ENCODE peak calls at places on chromosomes 13 and 19, in ten cellular contexts. G, R, X, H, E, M, P, N, S and Q are unnamed samples.

GRCh38 chr13:80348750-80349149 is 7.8 kb upstream of the SPRY2 start:
- DNase-seq in G (no peak), R (no peak), X (no peak), H (no peak), E (no peak), M (no peak), P (no peak), N (no peak), S (no peak), Q (no peak)

GRCh38 chr19:58212336-58213074 is 16.2 kb upstream of the ZNF544 start:
- DNase-seq in G (no peak), R (no peak), X (no peak), H (no peak), E (no peak), M (no peak), P (no peak), N (no peak), S (no peak), Q (no peak)

GRCh38 chr13:100403675-100404074 is 184.9 kb downstream of the GGACT start:
- DNase-seq in G (no peak), R (no peak), X (no peak), H (no peak), E (no peak), M (no peak), P (no peak), N (no peak), S (no peak), Q (no peak)

GRCh38 chr19:7856679-7857663 is 17.2 kb downstream of the PRR36 start:
- DNase-seq in G (no peak), R (no peak), X (no peak), H (no peak), E (no peak), M (no peak), P (no peak), N (no peak), S (no peak), Q (no peak)

GRCh38 chr13:38758278-38758677 is 71.4 kb downstream of the FREM2 start:
- DNase-seq in G (no peak), R (no peak), X (no peak), H (no peak), E (no peak), M (no peak), P (no peak), N (no peak), S (no peak), Q (no peak)

GRCh38 chr13:50224534-50224933 is 209.3 kb downstream of the KCNRG start:
- DNase-seq in G (no peak), R (peak), X (peak), H (peak), E (no peak), M (no peak), P (no peak), N (no peak), S (no peak), Q (no peak)

GRCh38 chr13:76711515-76712182 is 174.6 kb downstream of the KCTD12 start:
- DNase-seq in G (no peak), R (peak), X (peak), H (peak), E (peak), M (peak), P (no peak), N (peak), S (peak), Q (no peak)

GRCh38 chr13:33606692-33607091 is 211.3 kb upstream of the RFC3 start:
- DNase-seq in G (no peak), R (peak), X (no peak), H (no peak), E (no peak), M (no peak), P (no peak), N (no peak), S (no peak), Q (no peak)

GRCh38 chr19:55472463-55472862 is 4.0 kb upstream of the ZNF628 start:
- DNase-seq in G (no peak), R (peak), X (peak), H (peak), E (no peak), M (no peak), P (no peak), N (no peak), S (no peak), Q (no peak)

GRCh38 chr13:111329641-111330040 is 9.2 kb downstream of the TEX29 start:
- DNase-seq in G (no peak), R (no peak), X (no peak), H (no peak), E (no peak), M (no peak), P (no peak), N (no peak), S (no peak), Q (no peak)

GRCh38 chr19:4911314-4911713 is 2.0 kb downstream of the UHRF1 start:
- DNase-seq in G (no peak), R (peak), X (peak), H (peak), E (no peak), M (no peak), P (no peak), N (no peak), S (no peak), Q (no peak)

GRCh38 chr13:33349314-33349995 is 63.9 kb upstream of the STARD13 start:
- DNase-seq in G (no peak), R (peak), X (no peak), H (peak), E (peak), M (no peak), P (no peak), N (no peak), S (peak), Q (no peak)

GRCh38 chr13:107907065-107907464 is 308.3 kb downstream of the LIG4 start:
- DNase-seq in G (no peak), R (no peak), X (no peak), H (no peak), E (no peak), M (no peak), P (no peak), N (no peak), S (no peak), Q (no peak)

GRCh38 chr13:67841071-67841470 is 610.9 kb upstream of the PCDH9 start:
- DNase-seq in G (no peak), R (no peak), X (no peak), H (no peak), E (no peak), M (no peak), P (no peak), N (no peak), S (no peak), Q (no peak)

GRCh38 chr19:33022472-33023116 is 42.1 kb downstream of the RHPN2 start:
- DNase-seq in G (no peak), R (no peak), X (no peak), H (no peak), E (no peak), M (no peak), P (no peak), N (no peak), S (no peak), Q (no peak)

GRCh38 chr13:66427330-66427990 is 802.7 kb downstream of the PCDH9 start:
- DNase-seq in G (no peak), R (no peak), X (no peak), H (no peak), E (no peak), M (no peak), P (no peak), N (no peak), S (no peak), Q (no peak)

GRCh38 chr13:100515410-100515800 is 73.2 kb downstream of the GGACT start:
- DNase-seq in G (no peak), R (no peak), X (no peak), H (no peak), E (no peak), M (no peak), P (no peak), N (no peak), S (no peak), Q (no peak)

GRCh38 chr13:98482476-98483444 is 94.1 kb downstream of the STK24 start:
- DNase-seq in G (no peak), R (peak), X (peak), H (no peak), E (peak), M (peak), P (peak), N (no peak), S (peak), Q (no peak)

GRCh38 chr13:60454425-60454824 is 57.4 kb downstream of the TDRD3 start:
- DNase-seq in G (no peak), R (no peak), X (no peak), H (no peak), E (no peak), M (no peak), P (no peak), N (no peak), S (no peak), Q (no peak)

GRCh38 chr19:19405919-19406877 is 723 bp downstream of the GATAD2A start:
- DNase-seq in G (no peak), R (peak), X (peak), H (peak), E (peak), M (no peak), P (peak), N (no peak), S (peak), Q (no peak)

GRCh38 chr13:24539500-24540165 is 27.1 kb upstream of the PARP4 start:
- DNase-seq in G (no peak), R (no peak), X (no peak), H (no peak), E (no peak), M (no peak), P (no peak), N (no peak), S (no peak), Q (peak)

GRCh38 chr13:73625562-73626339 is 508.5 kb downstream of the KLF12 start:
- DNase-seq in G (no peak), R (no peak), X (no peak), H (no peak), E (no peak), M (no peak), P (no peak), N (no peak), S (no peak), Q (no peak)

GRCh38 chr13:50550151-50550550 is 293.3 kb downstream of the DLEU7 start:
- DNase-seq in G (no peak), R (no peak), X (no peak), H (no peak), E (no peak), M (no peak), P (no peak), N (no peak), S (no peak), Q (no peak)

GRCh38 chr13:100848304-100848703 is 173.7 kb upstream of the TMTC4 start:
- DNase-seq in G (no peak), R (no peak), X (no peak), H (no peak), E (no peak), M (no peak), P (no peak), N (no peak), S (no peak), Q (no peak)

GRCh38 chr19:16367269-16367683 is 42.6 kb downstream of the KLF2 start:
- DNase-seq in G (no peak), R (no peak), X (no peak), H (no peak), E (no peak), M (no peak), P (peak), N (no peak), S (no peak), Q (no peak)

GRCh38 chr19:34094960-34095359 is 77.3 kb upstream of the LSM14A start:
- DNase-seq in G (no peak), R (no peak), X (no peak), H (no peak), E (no peak), M (no peak), P (no peak), N (no peak), S (no peak), Q (no peak)

DNA sequence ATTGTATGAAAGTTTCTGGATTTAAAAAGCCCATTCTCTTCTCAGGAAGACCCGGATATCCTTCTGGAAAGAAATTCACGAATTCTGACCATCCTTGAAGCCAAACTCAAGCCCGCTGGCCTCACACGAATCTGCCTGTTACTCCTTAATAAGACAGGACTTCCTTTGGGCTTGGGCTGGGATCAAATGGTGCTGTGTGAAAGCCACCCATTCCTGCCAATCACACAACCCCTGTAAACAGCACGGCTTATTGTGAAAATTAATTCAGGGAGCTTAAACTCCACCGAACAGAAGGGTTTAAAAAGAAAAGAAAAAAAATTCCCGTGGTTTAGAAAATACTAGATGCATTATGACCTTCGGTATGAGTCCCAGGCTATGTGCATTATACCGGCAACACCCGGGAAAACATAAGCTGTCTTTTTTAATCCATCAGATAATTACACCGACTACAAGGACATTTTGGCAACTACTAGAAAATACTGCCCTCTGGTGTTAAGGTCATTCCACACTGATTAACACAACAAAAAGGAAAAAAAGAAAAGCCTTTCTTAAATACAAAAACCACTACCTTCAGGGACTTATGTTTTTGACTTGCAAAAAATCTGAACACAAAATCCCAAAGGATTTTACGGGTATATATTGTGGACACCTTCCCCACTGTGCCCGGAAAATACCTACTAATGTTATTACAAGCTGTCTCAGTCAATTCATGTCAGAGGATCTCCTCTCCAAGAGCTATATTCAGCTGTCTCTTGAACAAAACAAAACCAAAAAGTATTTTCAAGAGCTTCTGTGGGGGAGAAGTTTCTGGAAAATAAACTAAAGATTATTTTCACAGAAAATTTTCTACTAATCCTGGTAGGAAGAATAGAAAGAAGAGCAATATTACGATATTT is 76.0 kb upstream of the LSM14A start:
- DNase-seq in G (peak), R (peak), X (peak), H (peak), E (no peak), M (no peak), P (no peak), N (no peak), S (no peak), Q (no peak)
- TF ChIP-seq CTCF in G (peak), R (peak), X (peak), H (peak), E (peak), M (no peak), P (peak), N (peak), S (peak), Q (peak)

DNA sequence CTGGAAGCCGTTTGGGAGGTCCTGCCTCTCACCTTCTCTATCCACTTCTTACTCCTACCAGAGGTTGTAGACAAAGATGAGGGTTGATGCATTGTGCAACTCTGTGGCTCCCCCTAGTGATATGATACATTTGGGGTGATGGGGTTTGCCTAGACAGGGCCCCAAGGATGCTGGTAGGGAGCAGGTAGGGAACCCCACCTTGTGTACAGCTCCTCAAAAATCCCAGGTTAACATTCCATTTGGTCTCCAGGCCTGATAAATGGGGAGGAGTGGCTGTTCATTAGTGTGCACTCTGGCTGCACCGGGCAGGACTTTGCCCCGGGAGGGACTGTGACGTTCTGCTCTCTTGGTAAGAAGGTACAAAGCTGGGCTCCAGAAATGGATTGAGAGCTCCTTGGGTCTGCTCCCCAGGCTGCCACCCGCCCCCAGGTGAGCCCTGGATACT is 19.2 kb downstream of the SIGLEC8 start:
- DNase-seq in G (no peak), R (peak), X (peak), H (peak), E (no peak), M (no peak), P (no peak), N (no peak), S (no peak), Q (no peak)
- TF ChIP-seq CTCF in G (peak), R (peak), X (peak), H (peak), E (no peak), M (no peak), P (peak), N (peak), S (no peak), Q (peak)

DNA sequence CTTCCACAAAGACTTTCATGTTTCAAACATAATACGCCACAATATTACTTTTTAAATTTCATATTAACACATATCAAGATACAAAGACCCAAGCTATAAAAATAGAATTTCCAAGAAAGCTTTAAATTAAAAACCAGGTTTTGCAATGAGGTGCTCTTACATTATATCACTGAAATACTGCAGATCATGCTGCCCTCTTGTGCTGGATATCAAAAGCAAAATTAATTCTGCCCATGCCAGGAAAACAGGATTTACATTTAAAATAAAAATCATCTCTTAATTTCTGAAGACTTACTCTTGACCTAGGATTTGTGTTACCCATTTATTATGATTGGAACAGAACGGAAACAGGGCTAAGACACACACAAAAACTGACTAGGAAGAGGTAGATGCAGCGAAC is 145.0 kb downstream of the ABCC4 start:
- DNase-seq in G (no peak), R (no peak), X (peak), H (peak), E (no peak), M (no peak), P (no peak), N (no peak), S (no peak), Q (no peak)
- TF ChIP-seq CTCF in G (peak), R (peak), X (peak), H (peak), E (peak), M (no peak), P (no peak), N (peak), S (no peak), Q (peak)

GRCh38 chr19:46617566-46618079 is 7.3 kb downstream of the PTGIR start:
- DNase-seq in G (no peak), R (no peak), X (no peak), H (no peak), E (no peak), M (no peak), P (no peak), N (no peak), S (no peak), Q (no peak)

GRCh38 chr19:46618670-46619231 is 6.1 kb downstream of the PTGIR start:
- DNase-seq in G (no peak), R (peak), X (peak), H (no peak), E (no peak), M (no peak), P (no peak), N (no peak), S (no peak), Q (no peak)

GRCh38 chr19:46615966-46616365 is 8.9 kb downstream of the PTGIR start:
- DNase-seq in G (no peak), R (no peak), X (no peak), H (no peak), E (no peak), M (no peak), P (no peak), N (no peak), S (no peak), Q (no peak)

GRCh38 chr19:46614114-46614701 is 10.7 kb downstream of the PTGIR start:
- DNase-seq in G (no peak), R (peak), X (peak), H (peak), E (peak), M (peak), P (peak), N (no peak), S (peak), Q (peak)

DNA sequence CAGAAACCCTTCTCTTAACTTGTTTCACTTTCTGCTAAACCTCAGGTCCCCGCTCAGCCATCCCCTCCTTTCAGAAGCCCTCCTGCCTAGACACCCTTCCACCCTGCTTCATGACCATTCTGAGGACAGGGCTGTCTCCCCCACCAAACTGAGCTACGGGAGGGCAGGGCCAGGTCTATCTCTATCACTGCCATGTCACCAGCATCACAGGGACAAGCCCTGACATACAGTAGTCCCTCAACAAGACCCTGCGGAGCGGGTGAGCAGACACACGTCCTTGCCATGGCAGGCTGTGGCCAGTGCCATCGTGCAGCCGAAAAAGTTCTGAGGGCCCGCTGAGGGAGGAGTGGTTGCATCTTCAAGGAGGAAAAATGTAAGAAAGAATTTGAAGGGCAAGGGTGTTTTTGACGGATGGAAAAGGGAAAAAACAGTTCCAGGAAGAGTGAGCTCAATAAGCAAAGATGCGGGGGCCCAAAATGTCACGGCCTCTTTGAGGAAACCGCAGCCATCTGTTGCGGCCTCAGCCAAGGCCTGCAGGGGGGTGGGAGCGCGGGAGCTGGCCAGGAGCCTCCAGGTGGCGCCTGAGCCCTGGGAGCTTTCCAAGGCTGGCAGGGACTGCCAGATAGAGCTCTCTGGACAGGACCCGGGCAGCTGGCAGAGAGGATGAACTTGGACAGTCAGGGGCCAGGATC is 8.1 kb downstream of the PTGIR start:
- DNase-seq in G (no peak), R (peak), X (peak), H (peak), E (peak), M (no peak), P (no peak), N (no peak), S (peak), Q (no peak)
- TF ChIP-seq CTCF in G (peak), R (peak), X (peak), H (peak), E (peak), M (no peak), P (peak), N (peak), S (no peak), Q (peak)

GRCh38 chr19:17725422-17726078 is 6.3 kb downstream of the MAP1S start:
- DNase-seq in G (no peak), R (no peak), X (no peak), H (no peak), E (no peak), M (no peak), P (no peak), N (no peak), S (no peak), Q (no peak)
- TF ChIP-seq CTCF in G (peak), R (peak), X (peak), H (peak), E (no peak), M (no peak), P (peak), N (peak), S (no peak), Q (peak)

DNA sequence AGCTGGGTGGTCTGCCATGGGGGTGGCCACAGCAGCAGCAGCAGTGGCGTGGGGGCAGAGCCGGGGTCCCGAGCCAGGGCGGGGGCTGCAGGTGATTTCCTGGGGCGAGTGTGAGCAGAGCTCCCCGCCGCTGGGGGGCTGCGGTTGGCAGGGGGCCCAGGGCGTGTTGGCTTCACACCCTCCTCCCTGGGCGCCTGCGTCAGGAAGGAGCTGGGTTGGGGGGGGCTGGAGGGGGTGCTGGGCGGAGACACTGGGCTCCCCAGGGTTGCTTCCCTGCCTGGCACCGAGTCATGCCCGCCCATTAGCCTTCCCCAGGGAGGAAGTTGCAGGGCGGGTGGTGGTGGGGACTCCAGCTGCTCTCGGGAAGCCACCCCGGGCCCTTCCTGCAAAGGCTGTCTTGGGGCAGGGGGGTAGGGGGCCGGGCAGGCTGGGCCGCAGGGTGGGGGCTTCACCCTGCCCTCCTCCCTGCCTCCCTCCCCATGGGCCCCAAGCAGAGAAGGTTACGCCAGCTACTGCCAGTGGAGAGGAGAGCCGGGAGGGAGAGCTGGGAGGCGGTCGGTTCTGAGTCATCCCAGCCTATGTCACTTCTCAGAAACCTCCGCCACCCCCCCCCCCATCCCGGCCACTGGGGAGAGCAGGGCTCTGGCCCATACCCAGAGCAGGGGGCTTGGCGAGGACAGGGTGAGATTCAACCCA is 4.6 kb downstream of the MIDN start:
- DNase-seq in G (no peak), R (peak), X (peak), H (peak), E (peak), M (peak), P (peak), N (peak), S (peak), Q (no peak)
- TF ChIP-seq CTCF in G (no peak), R (no peak), X (peak), H (no peak), E (no peak), M (no peak), P (peak), N (peak), S (no peak), Q (peak)